ENCODE peak calls at places on chromosomes 7 and 10, in four cellular contexts. T is fibroblast of lung, E is uterus, U is fibroblast of the aortic adventitia. G is an unnamed sample.

GRCh38 chr10:91051834-91052233 is 130.9 kb upstream of the ANKRD1 start:
- DNase-seq in T (peak), U (peak), E (peak), G (peak)

GRCh38 chr7:157618823-157619606 is 282.2 kb downstream of the DNAJB6 start:
- DNase-seq in T (no peak), E (no peak), U (no peak), G (no peak)

GRCh38 chr7:127938588-127938987 is 92.6 kb downstream of the LRRC4 start:
- DNase-seq in U (peak), E (no peak), T (peak), G (peak)

GRCh38 chr7:155867734-155868400 is 55.6 kb upstream of the SHH start:
- DNase-seq in E (no peak), T (no peak), U (no peak), G (no peak)

GRCh38 chr7:5132539-5132938 is 57.5 kb upstream of the WIPI2 start:
- DNase-seq in U (no peak), T (no peak), E (no peak), G (no peak)

GRCh38 chr7:83936056-83936703 is 258.4 kb downstream of the SEMA3A start:
- DNase-seq in U (peak), T (peak), E (peak), G (peak)

GRCh38 chr10:89503633-89504345 is 31.6 kb downstream of the SLC16A12 start:
- DNase-seq in E (no peak), U (no peak), T (no peak), G (no peak)

GRCh38 chr7:5284304-5285281 is 1.9 kb downstream of the SLC29A4 start:
- DNase-seq in E (no peak), T (peak), U (no peak), G (no peak)

GRCh38 chr7:37964196-37964595 is 43.8 kb downstream of the EPDR1 start:
- DNase-seq in U (no peak), T (no peak), E (no peak), G (no peak)

GRCh38 chr10:98170249-98171117 is 36.0 kb downstream of the R3HCC1L start:
- DNase-seq in U (peak), E (peak), T (peak), G (peak)

GRCh38 chr7:44433255-44434022 is 57.0 kb downstream of the NUDCD3 start:
- DNase-seq in T (no peak), U (no peak), E (no peak), G (no peak)

GRCh38 chr7:20165146-20165510 is 52.1 kb downstream of the MACC1 start:
- DNase-seq in T (no peak), E (no peak), U (peak), G (peak)

GRCh38 chr7:126026421-126027088 is 1096.9 kb upstream of the POT1 start:
- DNase-seq in T (no peak), U (no peak), E (no peak), G (no peak)

GRCh38 chr7:5595545-5596045 is 172.0 kb upstream of the TNRC18 start:
- DNase-seq in T (no peak), E (no peak), U (no peak), G (peak)

GRCh38 chr7:70177166-70177565 is 578.9 kb downstream of the AUTS2 start:
- DNase-seq in T (no peak), U (no peak), E (no peak), G (peak)

GRCh38 chr10:102450374-102451104 is 804 bp downstream of the C10orf95 start:
- DNase-seq in E (peak), U (peak), T (peak), G (peak)

GRCh38 chr7:95404316-95404715 is 8.1 kb upstream of the PON3 start:
- DNase-seq in E (no peak), U (peak), T (peak), G (peak)

DNA sequence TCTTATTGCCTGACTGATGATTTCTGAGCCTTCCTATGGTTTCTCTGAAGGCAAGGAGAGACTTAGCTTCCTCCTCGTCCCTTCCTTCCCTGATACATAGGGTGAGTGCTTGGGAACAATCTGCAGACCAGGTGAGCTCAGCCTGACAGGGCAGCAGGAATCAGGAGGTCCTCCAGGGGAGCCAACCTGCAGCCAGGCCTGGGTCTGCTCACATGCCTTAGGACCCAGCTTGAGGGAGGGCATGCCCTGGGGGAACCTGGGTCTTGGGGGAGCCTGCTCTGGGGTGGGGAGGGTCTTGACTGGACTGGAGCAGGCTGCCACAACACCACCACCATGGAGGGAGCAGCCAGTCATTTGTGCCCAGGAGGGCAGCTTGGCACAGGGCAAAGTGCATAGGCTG is 57.7 kb downstream of the LRRC18 start:
- DNase-seq in E (no peak), T (no peak), U (no peak), G (no peak)
- TF ChIP-seq CTCF in E (no peak), T (no peak), U (no peak), G (no peak)

DNA sequence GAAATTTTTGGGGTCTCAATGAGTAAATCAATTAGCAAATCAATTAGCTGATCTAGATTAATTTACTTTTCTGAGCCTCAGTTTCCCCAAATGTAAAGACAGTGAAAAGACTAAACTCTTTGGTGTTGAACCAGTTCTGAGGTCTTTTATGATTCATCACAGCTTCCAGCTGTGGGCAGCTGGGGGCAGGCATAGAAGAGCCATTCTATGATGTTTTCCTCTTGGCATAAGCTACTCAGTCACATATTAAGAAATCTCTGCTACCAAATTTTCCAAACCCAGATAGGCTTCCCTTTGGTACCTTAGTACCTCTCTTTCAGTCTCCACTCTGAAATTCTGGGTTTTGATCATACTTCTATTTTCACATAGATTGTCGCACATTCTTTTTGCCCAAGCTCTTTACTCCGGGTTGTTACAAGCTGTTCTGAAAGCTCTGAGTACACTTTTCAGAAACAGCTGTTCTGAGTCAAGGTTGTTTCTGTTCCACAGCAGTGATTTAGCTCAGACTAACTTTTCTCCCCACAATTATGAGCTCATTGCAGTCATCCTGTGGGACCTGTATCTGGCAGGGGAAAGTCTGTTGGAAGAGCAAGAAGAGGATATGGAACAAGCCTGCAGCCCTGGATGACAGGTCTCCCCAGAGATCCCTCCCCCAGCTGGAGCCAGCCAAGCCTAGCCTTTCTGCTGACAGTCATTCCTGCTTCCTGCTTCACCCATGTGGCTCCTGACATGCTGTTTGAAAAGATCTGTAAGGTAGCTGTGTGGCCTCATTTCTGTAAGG is 599.6 kb upstream of the GHITM start:
- DNase-seq in E (peak), U (peak), T (no peak), G (peak)
- H3K4me3 ChIP-seq in E (no peak), U (no peak), T (no peak), G (no peak)

DNA sequence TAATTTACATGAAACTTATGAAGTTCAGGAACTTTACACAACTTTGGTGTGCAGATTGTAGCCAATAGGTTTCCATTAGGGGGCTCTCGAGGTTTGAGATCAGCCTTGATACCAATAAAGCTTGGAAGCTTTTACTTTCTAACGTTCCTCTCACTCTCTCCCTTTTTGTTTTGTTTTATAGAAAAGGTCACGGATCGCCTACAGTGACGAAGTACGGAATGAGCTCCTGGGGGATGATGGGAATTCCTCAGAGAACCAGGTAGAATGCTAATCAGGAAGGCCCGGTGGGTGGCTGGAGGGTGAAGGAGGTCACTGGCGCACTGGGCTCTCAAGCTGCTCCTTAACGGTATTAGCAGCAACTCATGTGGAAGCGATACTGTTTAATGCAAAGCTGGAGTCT is 79.9 kb downstream of the VTI1A start:
- DNase-seq in E (no peak), U (peak), T (peak), G (no peak)
- TF ChIP-seq CTCF in E (no peak), U (no peak), T (peak), G (peak)

DNA sequence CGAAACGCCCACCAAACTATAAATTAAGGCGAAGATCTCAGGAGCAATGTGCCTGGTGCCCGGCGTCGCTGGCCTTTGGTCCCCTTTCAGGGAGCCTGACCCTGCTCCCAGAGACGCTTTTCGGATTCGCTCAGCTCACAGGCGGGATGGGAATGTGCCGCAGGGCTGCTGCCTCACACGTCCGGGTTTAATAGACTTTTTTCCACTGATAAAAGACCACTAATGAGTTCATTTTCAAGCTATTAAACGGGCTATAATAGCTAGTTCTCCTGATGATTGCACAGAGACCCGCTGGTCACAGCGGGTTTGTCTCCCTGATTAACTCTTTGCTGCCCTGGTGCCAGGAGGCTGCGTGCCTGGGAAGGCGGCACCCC is 128.3 kb downstream of the ADARB2 start:
- DNase-seq in T (no peak), E (no peak), U (no peak), G (no peak)
- H3K4me3 ChIP-seq in T (no peak), E (no peak), U (no peak), G (no peak)

G was measured in AG10803.